ENCODE peak calls at places on chromosomes 7 and 10, in nine cellular contexts. R is sigmoid colon; Q is mammary epithelial cell; A is IMR-90; F is CD8-positive, alpha-beta memory T cell; Y is Panc1; O is left ventricle myocardium inferior; B is brain microvascular endothelial cell; D is adrenal gland. X is an unnamed sample. For H3K36me3, the result is how much of the 10 kb centered on the place peaks cover.

GRCh38 chr7:27634892-27635538 is 27.7 kb downstream of the HIBADH start:
- DNase-seq in F (no peak), A (no peak), B (no peak), Q (no peak), D (no peak), Y (no peak), R (no peak), O (no peak), X (no peak)

GRCh38 chr10:128398999-128399398 is 272.8 kb upstream of the MKI67 start:
- DNase-seq in Q (no peak), A (no peak), D (no peak), Y (no peak), F (no peak), R (no peak), O (no peak), B (no peak), X (no peak)

GRCh38 chr7:8625612-8626011 is 192.2 kb downstream of the NXPH1 start:
- DNase-seq in Q (no peak), O (no peak), A (no peak), D (no peak), F (no peak), B (no peak), Y (no peak), R (no peak), X (no peak)

GRCh38 chr7:4849390-4849789 is 12.4 kb downstream of the PAPOLB start:
- DNase-seq in O (no peak), A (peak), Y (peak), R (no peak), B (peak), F (no peak), Q (peak), D (no peak), X (no peak)

GRCh38 chr7:45921699-45922519 is 837 bp upstream of the IGFBP3 start:
- DNase-seq in Y (no peak), R (no peak), B (peak), Q (peak), F (no peak), A (peak), D (peak), O (peak), X (peak)

GRCh38 chr7:31814187-31814586 is 127.2 kb downstream of the PPP1R17 start:
- DNase-seq in Y (no peak), A (no peak), R (no peak), Q (no peak), D (no peak), F (no peak), B (peak), O (no peak), X (no peak)

GRCh38 chr7:133268355-133268754 is 15.5 kb downstream of the EXOC4 start:
- DNase-seq in O (no peak), Y (no peak), B (no peak), A (no peak), D (no peak), Q (no peak), F (no peak), R (no peak), X (no peak)

GRCh38 chr7:29771081-29771832 is 35.1 kb upstream of the WIPF3 start:
- DNase-seq in D (no peak), R (no peak), B (no peak), Y (no peak), A (no peak), Q (no peak), F (no peak), O (no peak), X (no peak)

GRCh38 chr7:116706668-116707126 is 34.7 kb downstream of the MET start:
- DNase-seq in D (no peak), O (no peak), Y (peak), B (peak), A (no peak), R (no peak), Q (peak), F (no peak), X (peak)

GRCh38 chr7:14341200-14341599 is 351.7 kb upstream of the ETV1 start:
- DNase-seq in F (no peak), Y (no peak), D (no peak), O (no peak), Q (no peak), A (no peak), R (no peak), B (no peak), X (no peak)

GRCh38 chr7:29866490-29866930 is 60.2 kb downstream of the WIPF3 start:
- DNase-seq in Q (no peak), O (peak), Y (no peak), A (peak), D (no peak), B (peak), R (no peak), F (no peak), X (peak)

GRCh38 chr7:130196476-130196875 is 8.7 kb downstream of the TMEM209 start:
- DNase-seq in A (no peak), Q (no peak), B (no peak), F (no peak), R (no peak), O (no peak), D (no peak), Y (no peak), X (no peak)

GRCh38 chr7:27579565-27579964 is 83.1 kb downstream of the HIBADH start:
- DNase-seq in R (no peak), A (no peak), Q (no peak), F (no peak), B (no peak), D (no peak), Y (no peak), O (no peak), X (no peak)

GRCh38 chr7:133300811-133301210 is 47.9 kb downstream of the EXOC4 start:
- DNase-seq in Q (no peak), R (no peak), O (no peak), F (no peak), B (no peak), Y (no peak), A (peak), D (no peak), X (no peak)

GRCh38 chr7:50393547-50394252 is 56.5 kb downstream of the FIGNL1 start:
- DNase-seq in A (no peak), F (peak), R (no peak), O (no peak), Q (no peak), B (no peak), D (no peak), Y (no peak), X (no peak)

DNA sequence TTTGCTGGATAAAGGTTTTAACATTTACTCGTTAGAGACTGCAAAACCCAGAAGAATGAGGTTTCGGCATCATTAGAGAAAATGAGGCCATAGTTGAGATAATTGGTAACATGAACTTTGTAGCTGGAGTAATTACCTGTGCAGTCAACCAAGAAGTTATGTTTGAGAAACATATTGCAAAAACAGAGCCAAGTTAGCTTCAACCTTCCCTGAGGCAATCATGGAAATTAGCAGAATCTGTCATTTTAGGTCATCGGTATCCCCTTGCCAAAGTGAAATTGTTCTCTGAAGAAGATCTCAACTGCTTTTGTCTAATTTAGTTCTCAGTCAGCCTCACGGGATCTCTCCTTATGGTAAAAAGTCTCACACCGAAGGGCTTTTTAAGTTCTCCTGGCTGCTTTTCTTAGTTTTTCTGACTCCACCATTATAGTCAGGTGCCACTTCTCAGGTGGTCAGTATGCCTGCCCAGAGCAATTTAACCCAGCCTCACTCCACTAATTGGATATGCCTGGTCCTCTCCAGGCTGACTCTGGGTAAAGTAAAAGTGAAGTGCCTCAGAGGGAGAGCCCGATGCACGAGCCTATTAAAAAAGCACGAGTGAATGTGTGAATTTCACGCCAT is 52.5 kb downstream of the NRCAM start:
- DNase-seq in A (no peak), Y (no peak), O (no peak), D (no peak), F (no peak), R (no peak), Q (no peak), B (no peak), X (no peak)
- H3K4me3 ChIP-seq in A (no peak), Y (no peak), O (no peak), D (no peak), F (no peak), R (no peak), Q (no peak), B (no peak), X (no peak)

GRCh38 chr7:155093586-155093985 is 23.5 kb downstream of the HTR5A start:
- DNase-seq in D (no peak), A (no peak), O (no peak), Y (no peak), Q (peak), R (no peak), F (no peak), B (no peak), X (no peak)

GRCh38 chr7:155094636-155095035 is 24.5 kb downstream of the HTR5A start:
- DNase-seq in B (no peak), R (no peak), F (no peak), Q (no peak), D (no peak), Y (no peak), O (no peak), A (no peak), X (no peak)

GRCh38 chr7:155084989-155085388 is 14.9 kb downstream of the HTR5A start:
- DNase-seq in A (no peak), O (no peak), F (no peak), B (no peak), R (no peak), Y (no peak), Q (no peak), D (no peak), X (no peak)

GRCh38 chr7:155090647-155091046 is 20.5 kb downstream of the HTR5A start:
- DNase-seq in Y (no peak), R (no peak), O (no peak), F (no peak), B (no peak), D (no peak), A (no peak), Q (peak), X (no peak)
- H3K36me3 ChIP-seq in Y (under half), R (under half), O (under half), F (under half), B (under half), D (under half), A (under half), Q (under half), X (under half)

GRCh38 chr10:16795410-16796073 is 21.7 kb downstream of the RSU1 start:
- DNase-seq in Q (no peak), O (no peak), Y (no peak), A (no peak), D (no peak), B (no peak), F (no peak), R (no peak), X (no peak)

GRCh38 chr10:16803464-16803863 is 13.8 kb downstream of the RSU1 start:
- DNase-seq in F (no peak), O (no peak), D (no peak), R (no peak), Q (no peak), Y (no peak), B (no peak), A (no peak), X (no peak)

GRCh38 chr10:16804123-16804522 is 13.1 kb downstream of the RSU1 start:
- DNase-seq in R (no peak), F (no peak), Q (no peak), O (no peak), D (no peak), B (no peak), Y (no peak), A (no peak), X (no peak)

GRCh38 chr10:16798571-16798970 is 18.7 kb downstream of the RSU1 start:
- DNase-seq in D (no peak), O (no peak), F (no peak), R (no peak), A (no peak), Q (no peak), B (no peak), Y (no peak), X (no peak)

GRCh38 chr10:16799621-16800020 is 17.6 kb downstream of the RSU1 start:
- DNase-seq in A (no peak), B (no peak), Y (no peak), Q (no peak), F (no peak), R (no peak), D (no peak), O (no peak), X (no peak)
- H3K4me3 ChIP-seq in A (no peak), B (no peak), Y (no peak), Q (no peak), F (no peak), R (no peak), D (no peak), O (no peak), X (no peak)

GRCh38 chr10:69976795-69977546 is 75.7 kb upstream of the MACROH2A2 start:
- DNase-seq in A (no peak), Y (no peak), D (no peak), B (no peak), Q (peak), F (no peak), O (no peak), R (no peak), X (no peak)

GRCh38 chr10:69974551-69975155 is 78.0 kb upstream of the MACROH2A2 start:
- DNase-seq in Y (no peak), R (no peak), Q (no peak), F (no peak), B (peak), O (no peak), A (peak), D (no peak), X (no peak)

GRCh38 chr10:69973678-69974077 is 79.0 kb upstream of the MACROH2A2 start:
- DNase-seq in D (no peak), A (peak), O (no peak), F (no peak), Y (no peak), B (no peak), R (no peak), Q (no peak), X (no peak)

GRCh38 chr10:69980672-69981071 is 72.0 kb upstream of the MACROH2A2 start:
- DNase-seq in F (no peak), R (no peak), B (no peak), Y (no peak), O (no peak), A (no peak), Q (no peak), D (no peak), X (no peak)

GRCh38 chr10:69979177-69979576 is 73.5 kb upstream of the MACROH2A2 start:
- DNase-seq in Y (no peak), B (no peak), D (no peak), Q (peak), F (no peak), R (no peak), O (no peak), A (no peak), X (no peak)
- H3K36me3 ChIP-seq in Y (under half), B (under half), D (under half), Q (under half), F (under half), R (under half), O (under half), A (under half), X (under half)

DNA sequence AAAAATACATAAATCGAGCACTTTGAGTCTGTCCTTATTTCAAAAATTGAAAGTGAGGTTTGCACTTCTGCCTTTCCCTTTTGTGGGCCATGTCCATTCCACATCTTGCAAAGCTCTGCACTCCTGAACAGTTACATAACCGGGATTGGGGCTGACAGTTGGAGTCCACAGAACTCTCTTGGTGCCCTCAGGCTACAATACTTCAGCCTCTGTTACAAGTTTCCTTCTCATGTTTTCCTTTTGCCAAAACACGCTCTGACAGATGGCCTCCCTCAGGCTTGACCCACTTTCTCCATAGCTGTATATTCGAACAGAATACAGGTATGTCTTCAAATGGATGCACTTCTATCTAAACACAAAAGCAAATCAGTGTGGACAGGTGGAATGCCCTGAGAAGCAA is 335.9 kb downstream of the WDR37 start:
- DNase-seq in A (no peak), Y (no peak), Q (no peak), B (no peak), F (no peak), D (no peak), R (no peak), O (no peak), X (no peak)
- H3K4me3 ChIP-seq in A (no peak), Y (no peak), Q (no peak), B (no peak), F (no peak), D (no peak), R (no peak), O (no peak), X (no peak)

GRCh38 chr7:127726481-127726880 is 74.5 kb downstream of the SND1 start:
- DNase-seq in F (no peak), A (no peak), O (no peak), D (no peak), Q (no peak), Y (no peak), B (no peak), R (no peak), X (no peak)
- H3K36me3 ChIP-seq in F (under half), A (under half), O (under half), D (under half), Q (under half), Y (under half), B (half or more), R (under half), X (under half)

GRCh38 chr7:143129051-143129450 is 2.8 kb upstream of the PIP start:
- DNase-seq in R (no peak), A (no peak), F (no peak), Q (no peak), Y (no peak), B (no peak), D (no peak), O (no peak), X (no peak)

GRCh38 chr7:143131777-143132176 is at the start of gene PIP:
- DNase-seq in A (no peak), Q (no peak), F (no peak), D (no peak), O (no peak), Y (no peak), B (no peak), R (no peak), X (no peak)

GRCh38 chr7:143126146-143126545 is 5.7 kb upstream of the PIP start:
- DNase-seq in R (no peak), Y (no peak), B (peak), A (no peak), Q (peak), F (no peak), D (no peak), O (no peak), X (no peak)

GRCh38 chr7:143130541-143130940 is 1.3 kb upstream of the PIP start:
- DNase-seq in O (no peak), B (no peak), D (no peak), F (no peak), Q (no peak), A (no peak), R (no peak), Y (no peak), X (no peak)

GRCh38 chr7:143129477-143129876 is 2.4 kb upstream of the PIP start:
- DNase-seq in Q (no peak), B (no peak), D (no peak), A (no peak), F (no peak), Y (no peak), R (no peak), O (no peak), X (no peak)
- H3K4me3 ChIP-seq in Q (no peak), B (no peak), D (no peak), A (no peak), F (no peak), Y (no peak), R (no peak), O (no peak), X (no peak)

GRCh38 chr7:158648168-158648567 is 56.4 kb downstream of the NCAPG2 start:
- DNase-seq in D (no peak), Q (no peak), B (no peak), O (no peak), Y (no peak), A (no peak), F (no peak), R (no peak), X (no peak)

GRCh38 chr7:158647475-158647792 is 57.2 kb downstream of the NCAPG2 start:
- DNase-seq in A (no peak), D (no peak), Y (no peak), R (no peak), F (no peak), B (no peak), O (no peak), Q (no peak), X (no peak)

GRCh38 chr7:158648787-158649186 is 55.8 kb downstream of the NCAPG2 start:
- DNase-seq in R (no peak), Y (no peak), A (no peak), D (no peak), B (no peak), F (no peak), O (no peak), Q (no peak), X (no peak)

GRCh38 chr7:158645842-158646241 is 58.2 kb upstream of the PTPRN2 start:
- DNase-seq in F (no peak), A (no peak), Y (no peak), O (no peak), B (no peak), R (no peak), Q (no peak), D (no peak), X (no peak)

DNA sequence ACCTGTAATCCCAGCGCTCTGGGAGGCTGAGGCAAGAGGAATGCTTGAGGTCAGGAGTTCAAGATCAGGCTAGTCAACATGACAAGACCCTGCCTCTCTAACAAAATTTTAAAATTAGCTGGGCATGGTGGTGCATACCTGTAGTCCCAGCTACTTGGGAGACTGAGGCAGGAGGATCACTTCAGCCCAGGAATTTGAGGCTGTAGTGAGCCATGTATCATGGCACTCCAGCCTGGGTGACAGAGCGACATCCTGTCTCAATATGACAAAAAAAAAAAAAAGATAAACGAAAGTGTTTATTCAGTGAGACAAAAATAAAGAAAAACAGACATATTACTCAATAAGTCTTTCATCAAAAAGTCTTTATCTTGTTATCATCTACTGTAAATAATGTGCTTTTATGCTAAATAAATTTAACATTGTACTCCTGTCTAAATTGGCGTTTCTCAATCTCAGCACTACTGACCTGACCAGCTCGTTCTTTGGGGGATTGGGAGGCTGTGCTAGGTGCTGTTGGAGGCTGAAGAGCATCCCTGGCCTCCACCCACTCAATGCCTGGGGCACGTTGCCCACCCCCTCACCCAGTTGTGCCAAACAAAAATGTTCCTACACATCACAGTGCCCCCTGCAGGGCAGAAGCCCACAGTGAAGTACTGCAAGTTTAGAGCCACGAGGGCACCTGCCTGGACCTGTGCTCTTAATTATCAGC is 57.7 kb downstream of the NCAPG2 start:
- DNase-seq in R (no peak), D (no peak), B (no peak), F (no peak), Q (peak), A (no peak), O (no peak), Y (peak), X (peak)
- H3K36me3 ChIP-seq in R (under half), D (under half), B (under half), F (under half), Q (under half), A (under half), O (under half), Y (under half), X (under half)

DNA sequence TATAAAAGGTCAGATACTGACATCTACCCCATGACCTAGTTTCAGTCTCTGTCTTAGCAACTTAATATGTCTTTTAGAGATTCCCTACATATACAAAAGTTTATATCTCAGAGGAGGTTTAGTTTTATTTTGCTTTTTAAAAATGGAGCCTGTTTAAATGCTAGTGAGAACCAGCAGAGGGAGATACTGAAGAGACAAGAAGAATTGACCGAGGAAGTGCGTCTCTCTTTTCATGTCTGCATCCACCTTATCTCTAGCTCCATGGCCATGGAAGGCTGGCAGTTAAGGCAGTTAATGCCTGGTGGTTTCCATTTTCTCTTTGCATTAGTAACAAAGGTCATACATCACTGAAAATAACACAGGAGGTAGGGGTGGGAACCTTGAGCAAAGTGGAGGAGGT is 10.7 kb downstream of the SUV39H2 start:
- DNase-seq in B (no peak), O (no peak), F (no peak), D (no peak), Q (no peak), Y (no peak), R (no peak), A (no peak), X (no peak)
- H3K4me3 ChIP-seq in B (no peak), O (no peak), F (no peak), D (no peak), Q (no peak), Y (no peak), R (no peak), A (no peak), X (no peak)

GRCh38 chr10:119452396-119452795 is 90.1 kb downstream of the RGS10 start:
- DNase-seq in O (no peak), F (no peak), R (no peak), Q (no peak), B (no peak), A (no peak), D (no peak), Y (no peak), X (no peak)
- H3K36me3 ChIP-seq in O (half or more), F (under half), R (under half), Q (under half), B (under half), A (half or more), D (under half), Y (under half), X (under half)

X was measured in MG63.